ENCODE peak calls at places on chromosomes 12 and 14, in seven cellular contexts. Z, Y, W, T, M, V and B are unnamed samples.

GRCh38 chr14:67411820-67412421 is at the start of gene PLEK2:
- DNase-seq in V (no peak), Z (peak), W (peak), Y (no peak), T (no peak), M (no peak), B (peak)

GRCh38 chr14:86639146-86639545 is 1109.2 kb downstream of the FLRT2 start:
- DNase-seq in Z (no peak), V (no peak), M (no peak), W (no peak), T (peak), Y (no peak), B (no peak)

GRCh38 chr12:57224973-57225679 is 4.4 kb upstream of the SHMT2 start:
- DNase-seq in Y (no peak), W (no peak), V (no peak), M (no peak), T (no peak), Z (no peak), B (peak)

GRCh38 chr12:89320735-89321134 is 31.6 kb downstream of the DUSP6 start:
- DNase-seq in Y (no peak), V (no peak), T (no peak), W (no peak), Z (no peak), M (no peak), B (no peak)

GRCh38 chr12:105951732-105952131 is 187.0 kb downstream of the NUAK1 start:
- DNase-seq in W (no peak), Y (no peak), V (no peak), M (no peak), T (no peak), Z (no peak), B (no peak)

GRCh38 chr12:9787340-9787737 is 26.6 kb upstream of the CD69 start:
- DNase-seq in T (peak), V (no peak), Z (no peak), M (no peak), Y (no peak), W (no peak), B (no peak)

GRCh38 chr12:57012600-57013465 is 3.5 kb downstream of the TAC3 start:
- DNase-seq in W (no peak), Y (no peak), M (no peak), V (no peak), Z (no peak), T (no peak), B (no peak)

GRCh38 chr14:29566194-29566593 is 361.5 kb downstream of the PRKD1 start:
- DNase-seq in V (no peak), T (no peak), W (no peak), Z (no peak), M (no peak), Y (no peak), B (no peak)

GRCh38 chr12:57628280-57629191 is 4.5 kb downstream of the B4GALNT1 start:
- DNase-seq in T (no peak), Z (no peak), V (no peak), W (no peak), M (no peak), Y (no peak), B (no peak)

GRCh38 chr14:68651652-68652432 is 141.0 kb downstream of the ZFP36L1 start:
- DNase-seq in W (no peak), M (no peak), Y (no peak), T (peak), Z (peak), V (peak), B (no peak)

GRCh38 chr12:72618764-72619163 is 346.6 kb downstream of the TRHDE start:
- DNase-seq in Z (no peak), W (no peak), T (no peak), V (no peak), Y (no peak), M (no peak), B (no peak)

GRCh38 chr12:68454855-68455254 is 122.7 kb upstream of the MDM1 start:
- DNase-seq in Z (no peak), T (no peak), V (no peak), W (no peak), M (no peak), Y (no peak), B (no peak)

GRCh38 chr12:64332938-64333337 is 57.6 kb downstream of the C12orf56 start:
- DNase-seq in M (no peak), Y (no peak), T (no peak), V (no peak), W (no peak), Z (no peak), B (no peak)

GRCh38 chr12:95022477-95022876 is 19.0 kb upstream of the NDUFA12 start:
- DNase-seq in Y (no peak), T (no peak), V (no peak), Z (no peak), W (no peak), M (no peak), B (no peak)

GRCh38 chr12:12744556-12745305 is 27.6 kb downstream of the CDKN1B start:
- DNase-seq in M (no peak), W (no peak), Y (no peak), T (no peak), V (no peak), Z (no peak), B (no peak)

GRCh38 chr12:53267309-53268008 is 640 bp upstream of the ESPL1 start:
- DNase-seq in W (no peak), V (no peak), Y (no peak), Z (no peak), T (no peak), M (no peak), B (no peak)

GRCh38 chr14:97456958-97457357 is 659.8 kb downstream of the VRK1 start:
- DNase-seq in V (no peak), T (no peak), Y (no peak), Z (no peak), W (no peak), M (no peak), B (no peak)

GRCh38 chr12:60345442-60345841 is 749.6 kb downstream of the SLC16A7 start:
- DNase-seq in Y (no peak), T (no peak), V (no peak), Z (no peak), M (no peak), W (no peak), B (no peak)

GRCh38 chr12:54989829-54990228 is 5.3 kb upstream of the TESPA1 start:
- DNase-seq in T (no peak), W (no peak), V (no peak), Z (no peak), M (no peak), Y (no peak), B (no peak)

GRCh38 chr12:54230555-54230954 is 41.8 kb upstream of the SMUG1 start:
- DNase-seq in T (no peak), Z (no peak), W (no peak), V (no peak), M (no peak), Y (no peak), B (no peak)

GRCh38 chr12:39235990-39236767 is 206.7 kb downstream of the KIF21A start:
- DNase-seq in T (no peak), Y (no peak), Z (no peak), M (no peak), V (no peak), W (no peak), B (no peak)

GRCh38 chr12:43835656-43836454 is at the start of gene TMEM117:
- DNase-seq in Z (peak), M (peak), W (peak), V (peak), Y (peak), T (peak), B (peak)

GRCh38 chr12:54349031-54349430 is 15.3 kb downstream of the GPR84 start:
- DNase-seq in M (no peak), W (no peak), Y (no peak), T (no peak), Z (no peak), V (no peak), B (no peak)

GRCh38 chr14:90072350-90072749 is 10.6 kb downstream of the KCNK13 start:
- DNase-seq in M (no peak), Z (no peak), W (no peak), Y (no peak), T (no peak), V (no peak), B (no peak)

GRCh38 chr14:96925422-96925821 is 128.2 kb downstream of the VRK1 start:
- DNase-seq in Z (no peak), Y (no peak), V (no peak), T (no peak), W (no peak), M (no peak), B (no peak)

GRCh38 chr12:97642906-97643305 is 180.3 kb downstream of the RMST start:
- DNase-seq in Y (no peak), M (no peak), W (no peak), T (no peak), V (no peak), Z (no peak), B (no peak)

GRCh38 chr14:63223596-63223995 is 19.4 kb downstream of the RHOJ start:
- DNase-seq in V (no peak), M (no peak), T (no peak), Z (no peak), Y (no peak), W (no peak), B (no peak)

GRCh38 chr14:60079723-60080122 is 12.0 kb upstream of the PCNX4 start:
- DNase-seq in T (no peak), W (no peak), M (no peak), V (no peak), Y (no peak), Z (no peak), B (no peak)

GRCh38 chr12:125871811-125872594 is 806.8 kb downstream of the AACS start:
- DNase-seq in T (no peak), W (no peak), V (no peak), Z (no peak), M (no peak), Y (no peak), B (no peak)

GRCh38 chr14:52790756-52791203 is 627 bp downstream of the GNPNAT1 start:
- DNase-seq in W (no peak), Y (no peak), T (no peak), M (no peak), V (no peak), Z (no peak), B (no peak)

GRCh38 chr14:52789118-52789517 is 2.3 kb downstream of the GNPNAT1 start:
- DNase-seq in Y (no peak), W (no peak), Z (no peak), V (no peak), M (no peak), T (no peak), B (no peak)

GRCh38 chr14:52792097-52792415 is 649 bp upstream of the GNPNAT1 start:
- DNase-seq in W (no peak), Z (no peak), M (no peak), V (no peak), T (no peak), Y (no peak), B (no peak)

GRCh38 chr14:52791204-52792096 is at the start of gene GNPNAT1:
- DNase-seq in W (peak), T (peak), V (peak), Y (peak), M (peak), Z (peak), B (peak)

DNA sequence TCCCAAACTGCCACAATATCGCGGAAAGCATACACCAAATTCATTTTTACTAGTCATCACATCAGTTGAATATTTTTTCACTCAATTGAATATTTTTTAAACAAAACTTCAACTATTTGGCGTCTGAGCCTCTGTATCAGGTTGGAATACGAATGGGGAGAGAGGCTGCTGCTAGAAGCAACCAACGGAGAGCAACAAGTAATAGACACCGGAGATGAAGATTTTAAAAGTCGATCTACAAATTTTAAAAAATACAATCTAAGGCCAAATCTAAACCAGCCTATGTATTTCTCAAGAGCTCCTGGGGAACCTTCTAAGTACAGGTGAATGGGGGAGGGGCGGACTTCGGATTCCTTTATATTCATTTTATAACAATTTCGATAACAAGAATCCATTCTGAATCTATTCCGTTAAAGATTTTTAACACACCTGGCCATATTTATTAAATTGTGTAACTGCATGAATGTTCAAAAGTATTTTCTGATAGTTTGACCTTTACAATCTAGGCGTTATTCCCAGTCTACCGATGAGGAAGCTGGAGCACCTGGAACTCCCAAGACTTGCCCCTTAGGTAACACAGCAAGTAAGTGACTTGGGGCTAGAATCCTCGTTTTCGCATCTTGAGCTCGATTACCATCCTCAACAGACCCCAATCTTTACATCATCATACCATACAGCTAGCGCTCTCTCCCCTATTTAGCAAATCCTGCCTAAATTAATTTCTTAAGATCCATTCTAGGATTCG is 1.2 kb downstream of the GNPNAT1 start:
- DNase-seq in M (no peak), T (no peak), W (no peak), Z (no peak), V (no peak), Y (no peak), B (no peak)
- H3K27ac ChIP-seq in M (peak), T (peak), W (peak), Z (no peak), V (no peak), Y (no peak), B (peak)

DNA sequence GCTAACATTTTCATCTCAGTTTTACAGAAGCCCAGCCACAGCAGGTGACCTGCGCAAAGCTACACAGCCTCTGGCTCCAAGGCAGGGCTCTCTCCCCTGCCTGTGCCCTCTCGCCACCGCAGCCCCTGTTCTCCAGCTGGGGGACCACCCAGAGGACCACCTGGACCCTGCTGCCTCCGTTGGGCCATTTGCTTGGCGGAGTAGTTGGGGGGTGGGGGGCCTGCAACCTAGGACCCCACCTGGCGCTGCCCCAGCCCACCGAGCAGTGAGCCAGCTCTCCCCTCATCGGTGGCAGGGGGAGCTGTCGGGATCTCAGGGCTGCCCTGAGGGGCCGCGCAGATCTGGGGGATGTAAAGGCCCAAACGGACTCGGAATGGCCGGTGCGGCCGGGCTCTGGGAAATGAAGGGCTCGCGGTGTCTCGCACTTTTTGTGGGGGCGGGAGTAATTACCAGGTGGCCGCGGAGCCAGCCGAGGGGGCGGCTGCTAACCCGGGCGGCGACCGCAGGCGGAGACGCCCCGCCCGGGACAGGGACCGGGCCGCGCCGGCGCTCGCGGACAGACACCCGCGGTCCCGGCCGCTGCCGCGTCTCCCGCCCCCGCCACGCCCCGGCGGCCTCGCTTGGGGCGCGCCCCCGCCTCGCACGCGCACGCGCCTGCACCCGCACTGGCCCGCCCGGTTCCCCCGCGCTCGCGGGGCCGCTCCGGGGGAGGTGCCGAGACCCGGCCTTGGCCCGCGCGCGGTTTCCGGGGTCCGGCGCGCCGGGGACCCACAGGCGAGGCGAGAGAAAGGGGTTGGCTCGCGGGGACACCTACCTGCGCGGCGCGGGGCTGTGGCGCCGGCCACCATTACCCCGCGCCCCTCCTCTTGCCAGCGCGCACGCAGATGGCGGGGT is 8.6 kb upstream of the GPR68 start:
- DNase-seq in W (peak), Y (no peak), V (peak), Z (no peak), M (no peak), T (no peak), B (peak)
- TF ChIP-seq POLR2A in W (peak), Y (no peak), V (no peak), Z (no peak), M (no peak), T (no peak), B (no peak)

DNA sequence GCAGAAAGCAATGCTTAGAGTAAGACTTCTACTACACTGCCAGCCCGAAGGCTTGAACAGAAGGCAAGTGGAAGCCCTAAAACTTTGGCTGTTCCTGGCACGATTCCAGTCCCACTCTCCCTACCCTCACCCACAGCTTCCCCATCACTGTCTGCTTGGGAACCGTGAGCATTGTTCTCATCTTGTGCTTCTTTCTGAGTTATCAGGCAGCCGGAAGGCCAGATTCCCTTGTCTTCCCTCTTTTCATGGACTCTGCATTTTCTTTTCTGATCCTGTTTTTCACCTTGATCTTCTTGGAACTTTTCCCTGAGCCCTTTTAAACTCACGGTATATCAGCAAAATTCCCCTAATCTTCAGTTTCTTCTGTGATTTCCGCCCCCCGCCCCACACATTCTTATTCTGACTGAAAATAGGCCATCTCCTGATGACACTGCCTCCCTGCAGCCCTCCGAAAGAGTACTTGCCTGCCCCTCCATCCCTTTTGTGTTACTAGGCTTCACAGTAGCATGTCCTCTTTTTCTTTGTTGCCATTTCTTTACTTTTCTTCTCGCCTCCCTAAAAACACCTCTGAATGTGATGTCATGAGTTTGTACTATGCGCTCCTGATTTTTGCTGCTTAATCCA is 29.9 kb downstream of the RCOR1 start:
- DNase-seq in Y (no peak), Z (no peak), W (no peak), V (no peak), M (no peak), T (no peak), B (no peak)
- H3K4me3 ChIP-seq in Y (no peak), Z (no peak), W (no peak), V (no peak), M (no peak), T (no peak), B (no peak)

GRCh38 chr14:100339757-100340453 is 16.8 kb downstream of the SLC25A47 start:
- DNase-seq in V (no peak), T (no peak), W (no peak), M (no peak), Z (no peak), Y (no peak), B (no peak)

GRCh38 chr14:100341301-100342031 is 18.3 kb downstream of the SLC25A47 start:
- DNase-seq in W (peak), V (no peak), Z (no peak), T (peak), M (no peak), Y (no peak), B (peak)

GRCh38 chr14:100340454-100340813 is 17.3 kb downstream of the SLC25A47 start:
- DNase-seq in M (no peak), Y (no peak), T (no peak), W (no peak), Z (no peak), V (no peak), B (peak)

GRCh38 chr14:100345711-100346110 is 22.6 kb downstream of the SLC25A47 start:
- DNase-seq in T (no peak), Z (no peak), V (no peak), W (no peak), Y (no peak), M (no peak), B (peak)

DNA sequence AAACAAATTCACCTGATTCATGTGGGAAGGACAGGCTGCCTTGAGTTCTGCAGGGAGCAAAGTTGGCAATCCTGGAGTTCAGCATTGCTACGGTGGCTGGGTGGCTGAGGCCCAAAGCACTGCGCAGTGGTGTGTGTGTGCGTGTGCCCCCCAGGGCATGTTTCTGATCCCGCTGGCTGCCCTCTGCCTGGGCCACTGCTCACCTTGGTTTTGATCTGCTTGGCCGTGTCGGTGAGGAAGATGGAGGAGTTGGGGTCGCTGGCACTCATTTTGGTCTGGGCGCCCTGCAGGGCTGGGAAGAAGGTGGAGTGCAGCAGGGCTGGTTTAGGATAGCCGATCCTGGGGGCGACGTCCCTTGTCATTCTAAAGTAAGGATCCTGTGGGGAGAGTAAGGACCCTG is 19.1 kb downstream of the SLC25A47 start:
- DNase-seq in Y (no peak), V (no peak), M (no peak), Z (no peak), T (no peak), W (no peak), B (peak)
- H3K27ac ChIP-seq in Y (peak), V (no peak), M (peak), Z (peak), T (peak), W (peak), B (peak)

GRCh38 chr14:104865631-104866441 is 768 bp downstream of the CEP170B start:
- DNase-seq in V (peak), T (peak), W (peak), Z (peak), Y (peak), M (no peak), B (peak)
- TF ChIP-seq POLR2A in V (no peak), T (peak), W (peak), Z (no peak), Y (peak), M (no peak), B (no peak)

GRCh38 chr12:83805137-83805818 is 1107.3 kb downstream of the SLC6A15 start:
- DNase-seq in M (no peak), T (no peak), V (no peak), Z (no peak), Y (no peak), W (no peak), B (no peak)
- H3K4me3 ChIP-seq in M (no peak), T (no peak), V (no peak), Z (no peak), Y (no peak), W (peak), B (no peak)

DNA sequence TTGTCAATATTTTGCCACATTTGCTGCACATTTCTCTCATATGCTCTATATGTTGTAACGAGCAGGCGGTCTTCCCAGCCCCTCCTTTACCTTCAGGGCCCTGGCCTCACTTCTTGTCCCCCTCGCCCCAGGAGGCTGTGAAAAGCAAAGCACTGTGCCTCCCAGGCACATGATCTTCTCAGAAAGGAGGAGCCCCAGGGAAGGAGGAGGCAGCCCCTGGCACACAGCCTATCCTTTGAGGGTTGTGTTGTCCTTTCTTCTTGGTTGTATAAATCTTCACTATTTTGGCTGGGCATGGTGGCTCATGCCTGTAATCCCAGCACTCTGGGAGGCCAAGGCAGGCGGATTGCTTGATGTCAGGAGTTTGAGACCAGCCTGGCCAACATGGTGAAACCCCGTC is 77.0 kb downstream of the PPP2R5C start:
- DNase-seq in M (no peak), T (no peak), V (no peak), Z (no peak), Y (no peak), W (no peak), B (no peak)
- H3K27ac ChIP-seq in M (no peak), T (no peak), V (no peak), Z (no peak), Y (no peak), W (no peak), B (no peak)